ENCODE peak calls at places on chromosomes 7 and 10, in four cellular contexts. One of them, this sample, is unnamed. For H3K36me3 and H3K27me3, the result is how much of the 10 kb centered on the place peaks cover.

GRCh38 chr7:572013-572667 is 52.5 kb upstream of the PDGFA start:
- DNase-seq in brain microvascular endothelial cell: no peak
- DNase-seq in PC-3: no peak
- DNase-seq in lower lobe of right lung: peak
- DNase-seq in this sample: no peak

GRCh38 chr7:100975391-100975821 is 6.0 kb downstream of the MUC12 start:
- DNase-seq in brain microvascular endothelial cell: no peak
- DNase-seq in PC-3: no peak
- DNase-seq in lower lobe of right lung: no peak
- DNase-seq in this sample: no peak

GRCh38 chr10:89555688-89556445 is 20.5 kb upstream of the SLC16A12 start:
- DNase-seq in brain microvascular endothelial cell: peak
- DNase-seq in PC-3: peak
- DNase-seq in lower lobe of right lung: no peak
- DNase-seq in this sample: no peak

GRCh38 chr7:122552769-122553168 is 146.1 kb downstream of the RNF133 start:
- DNase-seq in brain microvascular endothelial cell: no peak
- DNase-seq in PC-3: no peak
- DNase-seq in lower lobe of right lung: no peak
- DNase-seq in this sample: no peak

GRCh38 chr10:25756784-25757183 is 177.2 kb upstream of the MYO3A start:
- DNase-seq in brain microvascular endothelial cell: no peak
- DNase-seq in PC-3: no peak
- DNase-seq in lower lobe of right lung: no peak
- DNase-seq in this sample: no peak

GRCh38 chr7:74173491-74173865 is 678 bp upstream of the EIF4H start:
- DNase-seq in brain microvascular endothelial cell: no peak
- DNase-seq in PC-3: no peak
- DNase-seq in lower lobe of right lung: no peak
- DNase-seq in this sample: no peak

GRCh38 chr10:46556515-46557318 is at the start of gene GPRIN2:
- DNase-seq in brain microvascular endothelial cell: no peak
- DNase-seq in PC-3: peak
- DNase-seq in lower lobe of right lung: peak
- DNase-seq in this sample: no peak

GRCh38 chr7:102989161-102989560 is 76.4 kb downstream of the LRRC17 start:
- DNase-seq in brain microvascular endothelial cell: no peak
- DNase-seq in PC-3: no peak
- DNase-seq in lower lobe of right lung: no peak
- DNase-seq in this sample: no peak

GRCh38 chr10:24444337-24444736 is 235.4 kb downstream of the KIAA1217 start:
- DNase-seq in brain microvascular endothelial cell: peak
- DNase-seq in PC-3: peak
- DNase-seq in lower lobe of right lung: no peak
- DNase-seq in this sample: no peak

GRCh38 chr10:10515479-10516204 is 502.0 kb upstream of the CELF2 start:
- DNase-seq in brain microvascular endothelial cell: peak
- DNase-seq in PC-3: no peak
- DNase-seq in lower lobe of right lung: no peak
- DNase-seq in this sample: no peak

GRCh38 chr7:74575083-74575803 is 82.3 kb upstream of the GTF2I start:
- DNase-seq in brain microvascular endothelial cell: peak
- DNase-seq in PC-3: peak
- DNase-seq in lower lobe of right lung: no peak
- DNase-seq in this sample: peak

GRCh38 chr10:44347609-44348400 is 37.1 kb downstream of the CXCL12 start:
- DNase-seq in brain microvascular endothelial cell: no peak
- DNase-seq in PC-3: no peak
- DNase-seq in lower lobe of right lung: no peak
- DNase-seq in this sample: no peak

GRCh38 chr7:99362801-99363200 is 11.7 kb upstream of the ARPC1B start:
- DNase-seq in brain microvascular endothelial cell: peak
- DNase-seq in PC-3: no peak
- DNase-seq in lower lobe of right lung: no peak
- DNase-seq in this sample: no peak

GRCh38 chr7:74207586-74207985 is 2.2 kb upstream of the LAT2 start:
- DNase-seq in brain microvascular endothelial cell: no peak
- DNase-seq in PC-3: no peak
- DNase-seq in lower lobe of right lung: no peak
- DNase-seq in this sample: no peak

GRCh38 chr7:139886206-139886605 is 57.1 kb downstream of the TBXAS1 start:
- DNase-seq in brain microvascular endothelial cell: no peak
- DNase-seq in PC-3: no peak
- DNase-seq in lower lobe of right lung: no peak
- DNase-seq in this sample: no peak

GRCh38 chr7:104267701-104268368 is 60.0 kb upstream of the ORC5 start:
- DNase-seq in brain microvascular endothelial cell: peak
- DNase-seq in PC-3: peak
- DNase-seq in lower lobe of right lung: no peak
- DNase-seq in this sample: no peak

GRCh38 chr7:51732951-51733350 is 416.3 kb upstream of the COBL start:
- DNase-seq in brain microvascular endothelial cell: no peak
- DNase-seq in PC-3: no peak
- DNase-seq in lower lobe of right lung: no peak
- DNase-seq in this sample: no peak

GRCh38 chr10:130244031-130244927 is 108.1 kb downstream of the GLRX3 start:
- DNase-seq in brain microvascular endothelial cell: no peak
- DNase-seq in PC-3: no peak
- DNase-seq in lower lobe of right lung: no peak
- DNase-seq in this sample: no peak

GRCh38 chr10:36494386-36494785 is 631.0 kb upstream of the ANKRD30A start:
- DNase-seq in brain microvascular endothelial cell: peak
- DNase-seq in PC-3: peak
- DNase-seq in lower lobe of right lung: no peak
- DNase-seq in this sample: no peak

GRCh38 chr7:81584667-81585066 is 185.2 kb downstream of the HGF start:
- DNase-seq in brain microvascular endothelial cell: no peak
- DNase-seq in PC-3: no peak
- DNase-seq in lower lobe of right lung: no peak
- DNase-seq in this sample: no peak

GRCh38 chr10:896982-897381 is 34.5 kb downstream of the LARP4B start:
- DNase-seq in brain microvascular endothelial cell: no peak
- DNase-seq in PC-3: no peak
- DNase-seq in lower lobe of right lung: no peak
- DNase-seq in this sample: no peak

GRCh38 chr10:2839081-2839725 is 228.1 kb upstream of the PFKP start:
- DNase-seq in brain microvascular endothelial cell: no peak
- DNase-seq in PC-3: peak
- DNase-seq in lower lobe of right lung: peak
- DNase-seq in this sample: no peak

GRCh38 chr10:57535306-57535705 is 732.4 kb downstream of the IPMK start:
- DNase-seq in brain microvascular endothelial cell: no peak
- DNase-seq in PC-3: no peak
- DNase-seq in lower lobe of right lung: no peak
- DNase-seq in this sample: no peak

GRCh38 chr7:100034871-100035510 is 14.6 kb upstream of the ZSCAN21 start:
- DNase-seq in brain microvascular endothelial cell: peak
- DNase-seq in PC-3: no peak
- DNase-seq in lower lobe of right lung: no peak
- DNase-seq in this sample: no peak

GRCh38 chr10:130335336-130335735 is 199.1 kb downstream of the GLRX3 start:
- DNase-seq in brain microvascular endothelial cell: no peak
- DNase-seq in PC-3: no peak
- DNase-seq in lower lobe of right lung: no peak
- DNase-seq in this sample: no peak

GRCh38 chr7:128000854-128001265 is 30.4 kb downstream of the LRRC4 start:
- DNase-seq in brain microvascular endothelial cell: no peak
- DNase-seq in PC-3: no peak
- DNase-seq in lower lobe of right lung: no peak
- DNase-seq in this sample: no peak

DNA sequence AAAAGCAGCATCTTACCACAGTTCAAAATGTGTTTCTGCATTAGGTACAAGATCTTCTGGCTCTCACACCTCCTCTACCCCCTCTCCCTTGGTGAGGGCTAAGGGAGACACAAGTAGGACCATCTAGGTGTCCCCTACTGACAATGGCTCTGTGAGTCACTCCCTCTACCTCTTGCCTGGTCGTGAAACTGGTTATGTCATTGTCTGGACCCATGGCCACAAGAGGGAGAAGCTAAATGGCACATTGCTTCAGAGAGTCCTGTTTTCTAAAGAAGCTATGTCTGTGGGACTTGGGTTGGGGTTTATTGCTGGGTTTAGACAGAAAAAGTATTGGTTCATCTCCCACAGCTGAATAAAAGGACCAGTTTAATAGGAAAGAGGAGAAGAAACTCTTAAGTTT is 4.0 kb upstream of the PLXNA4 start:
- DNase-seq in brain microvascular endothelial cell: no peak
- DNase-seq in PC-3: peak
- DNase-seq in lower lobe of right lung: no peak
- DNase-seq in this sample: no peak
- TF ChIP-seq CTCF in brain microvascular endothelial cell: peak
- TF ChIP-seq CTCF in PC-3: no peak
- TF ChIP-seq CTCF in lower lobe of right lung: no peak
- TF ChIP-seq CTCF in this sample: no peak

GRCh38 chr7:158761945-158762344 is 57.3 kb upstream of the NCAPG2 start:
- DNase-seq in brain microvascular endothelial cell: no peak
- DNase-seq in PC-3: no peak
- DNase-seq in lower lobe of right lung: no peak
- DNase-seq in this sample: no peak

GRCh38 chr7:158760936-158761335 is 56.3 kb upstream of the NCAPG2 start:
- DNase-seq in brain microvascular endothelial cell: no peak
- DNase-seq in PC-3: no peak
- DNase-seq in lower lobe of right lung: no peak
- DNase-seq in this sample: no peak

GRCh38 chr7:158760445-158760764 is 55.8 kb upstream of the NCAPG2 start:
- DNase-seq in brain microvascular endothelial cell: no peak
- DNase-seq in PC-3: no peak
- DNase-seq in lower lobe of right lung: no peak
- DNase-seq in this sample: no peak

GRCh38 chr7:158765020-158765419 is 60.4 kb upstream of the NCAPG2 start:
- DNase-seq in brain microvascular endothelial cell: no peak
- DNase-seq in PC-3: no peak
- DNase-seq in lower lobe of right lung: no peak
- DNase-seq in this sample: no peak

GRCh38 chr7:158763454-158764033 is 58.9 kb upstream of the NCAPG2 start:
- DNase-seq in brain microvascular endothelial cell: no peak
- DNase-seq in PC-3: no peak
- DNase-seq in lower lobe of right lung: no peak
- DNase-seq in this sample: no peak
- H3K36me3 ChIP-seq in brain microvascular endothelial cell: half or more
- H3K36me3 ChIP-seq in PC-3: under half
- H3K36me3 ChIP-seq in lower lobe of right lung: half or more
- H3K36me3 ChIP-seq in this sample: under half

GRCh38 chr10:101766753-101767599 is 8.9 kb downstream of the FGF8 start:
- DNase-seq in brain microvascular endothelial cell: no peak
- DNase-seq in PC-3: no peak
- DNase-seq in lower lobe of right lung: no peak
- DNase-seq in this sample: no peak

GRCh38 chr10:101768791-101769170 is 7.1 kb downstream of the FGF8 start:
- DNase-seq in brain microvascular endothelial cell: no peak
- DNase-seq in PC-3: no peak
- DNase-seq in lower lobe of right lung: no peak
- DNase-seq in this sample: no peak

GRCh38 chr10:101767600-101767945 is 8.3 kb downstream of the FGF8 start:
- DNase-seq in brain microvascular endothelial cell: no peak
- DNase-seq in PC-3: no peak
- DNase-seq in lower lobe of right lung: no peak
- DNase-seq in this sample: no peak

GRCh38 chr10:101767966-101768790 is 7.7 kb downstream of the FGF8 start:
- DNase-seq in brain microvascular endothelial cell: no peak
- DNase-seq in PC-3: no peak
- DNase-seq in lower lobe of right lung: no peak
- DNase-seq in this sample: no peak

GRCh38 chr10:101766306-101766705 is 9.6 kb downstream of the FGF8 start:
- DNase-seq in brain microvascular endothelial cell: no peak
- DNase-seq in PC-3: no peak
- DNase-seq in lower lobe of right lung: no peak
- DNase-seq in this sample: no peak
- H3K27me3 ChIP-seq in brain microvascular endothelial cell: under half
- H3K27me3 ChIP-seq in PC-3: under half
- H3K27me3 ChIP-seq in lower lobe of right lung: under half
- H3K27me3 ChIP-seq in this sample: half or more

DNA sequence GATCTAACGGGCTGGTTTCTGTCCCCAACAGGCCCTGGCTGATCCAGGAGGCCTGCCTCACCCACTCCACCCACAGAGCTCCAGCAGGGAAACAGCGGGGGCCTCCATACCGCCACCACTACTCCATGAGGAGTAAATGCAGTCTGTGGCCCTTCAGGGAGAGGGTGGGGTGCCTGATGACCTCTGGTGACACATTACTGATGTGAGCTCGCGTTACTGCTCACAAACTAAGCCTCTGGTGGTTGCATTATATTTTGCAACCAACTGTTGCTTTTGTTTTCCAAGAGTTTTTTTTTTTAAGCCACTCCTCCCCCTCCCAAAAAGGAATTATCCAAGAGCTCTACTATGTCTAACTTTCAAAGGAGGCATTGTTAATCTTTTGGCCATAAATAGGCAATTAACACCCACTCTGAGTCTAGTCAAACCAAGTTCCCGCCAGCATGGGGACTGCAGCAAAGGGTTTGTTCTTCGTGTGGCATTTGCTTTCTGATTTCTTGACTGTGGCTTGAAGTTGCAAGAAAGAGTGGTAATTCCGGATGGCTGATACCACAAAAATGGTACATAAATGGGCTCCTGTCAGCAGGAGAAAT is 72.6 kb downstream of the FAM53B start:
- DNase-seq in brain microvascular endothelial cell: no peak
- DNase-seq in PC-3: peak
- DNase-seq in lower lobe of right lung: peak
- DNase-seq in this sample: no peak
- TF ChIP-seq CTCF in brain microvascular endothelial cell: peak
- TF ChIP-seq CTCF in PC-3: no peak
- TF ChIP-seq CTCF in lower lobe of right lung: peak
- TF ChIP-seq CTCF in this sample: no peak

GRCh38 chr10:128892005-128892404 is 575.0 kb upstream of the MGMT start:
- DNase-seq in brain microvascular endothelial cell: no peak
- DNase-seq in PC-3: no peak
- DNase-seq in lower lobe of right lung: no peak
- DNase-seq in this sample: no peak
- H3K36me3 ChIP-seq in brain microvascular endothelial cell: under half
- H3K36me3 ChIP-seq in PC-3: under half
- H3K36me3 ChIP-seq in lower lobe of right lung: under half
- H3K36me3 ChIP-seq in this sample: under half

GRCh38 chr7:49776994-49777393 is 3.6 kb downstream of the VWC2 start:
- DNase-seq in brain microvascular endothelial cell: no peak
- DNase-seq in PC-3: no peak
- DNase-seq in lower lobe of right lung: no peak
- DNase-seq in this sample: no peak
- H3K27me3 ChIP-seq in brain microvascular endothelial cell: under half
- H3K27me3 ChIP-seq in PC-3: under half
- H3K27me3 ChIP-seq in lower lobe of right lung: half or more
- H3K27me3 ChIP-seq in this sample: under half

GRCh38 chr7:117688126-117688525 is 185.1 kb downstream of the CTTNBP2 start:
- DNase-seq in brain microvascular endothelial cell: no peak
- DNase-seq in PC-3: no peak
- DNase-seq in lower lobe of right lung: no peak
- DNase-seq in this sample: no peak

GRCh38 chr7:117683736-117684135 is 189.5 kb downstream of the CTTNBP2 start:
- DNase-seq in brain microvascular endothelial cell: no peak
- DNase-seq in PC-3: no peak
- DNase-seq in lower lobe of right lung: no peak
- DNase-seq in this sample: no peak

GRCh38 chr7:117679120-117679519 is 194.1 kb downstream of the CTTNBP2 start:
- DNase-seq in brain microvascular endothelial cell: no peak
- DNase-seq in PC-3: no peak
- DNase-seq in lower lobe of right lung: no peak
- DNase-seq in this sample: no peak

GRCh38 chr7:117686311-117686935 is 186.8 kb downstream of the CTTNBP2 start:
- DNase-seq in brain microvascular endothelial cell: no peak
- DNase-seq in PC-3: no peak
- DNase-seq in lower lobe of right lung: no peak
- DNase-seq in this sample: no peak

GRCh38 chr7:117682681-117683385 is 190.4 kb downstream of the CTTNBP2 start:
- DNase-seq in brain microvascular endothelial cell: no peak
- DNase-seq in PC-3: peak
- DNase-seq in lower lobe of right lung: no peak
- DNase-seq in this sample: peak
- TF ChIP-seq CTCF in brain microvascular endothelial cell: no peak
- TF ChIP-seq CTCF in PC-3: no peak
- TF ChIP-seq CTCF in lower lobe of right lung: no peak
- TF ChIP-seq CTCF in this sample: no peak

This sample was measured in kidney epithelial cell.